ENCODE peak calls at places on chromosomes 5 and 9, in ten cellular contexts. E, L, W, M, N, H, Q, B, R and F are unnamed samples.

GRCh38 chr5:6868170-6868569 is 154.9 kb downstream of the TENT4A start:
- DNase-seq in Q (no peak), M (no peak), L (no peak), W (no peak), R (no peak), B (no peak), H (no peak), N (peak), E (no peak), F (no peak)

GRCh38 chr9:82930116-82930515 is 132.8 kb downstream of the RASEF start:
- DNase-seq in L (no peak), W (no peak), M (no peak), B (peak), Q (no peak), H (no peak), N (no peak), E (no peak), R (no peak), F (no peak)

GRCh38 chr5:15992918-15993317 is 186.7 kb downstream of the MARCHF11 start:
- DNase-seq in H (no peak), W (no peak), Q (no peak), N (no peak), L (no peak), M (peak), B (peak), R (no peak), E (no peak), F (no peak)

GRCh38 chr9:134379774-134380431 is 53.6 kb downstream of the RXRA start:
- DNase-seq in B (no peak), E (no peak), L (no peak), R (no peak), Q (no peak), H (no peak), N (no peak), M (peak), W (no peak), F (no peak)

GRCh38 chr5:162196351-162196750 is 128.8 kb downstream of the GABRG2 start:
- DNase-seq in E (no peak), H (no peak), B (no peak), L (no peak), M (no peak), R (no peak), Q (no peak), W (no peak), N (no peak), F (no peak)

GRCh38 chr9:20811872-20812271 is 127.8 kb downstream of the FOCAD start:
- DNase-seq in H (no peak), Q (no peak), N (no peak), M (no peak), R (no peak), L (no peak), E (no peak), B (peak), W (no peak), F (no peak)

GRCh38 chr9:4425358-4426045 is 64.8 kb upstream of the SLC1A1 start:
- DNase-seq in W (no peak), E (no peak), B (peak), H (no peak), M (no peak), Q (no peak), L (no peak), R (no peak), N (no peak), F (no peak)

GRCh38 chr5:35898952-35899351 is 39.5 kb downstream of the CAPSL start:
- DNase-seq in L (no peak), W (no peak), B (no peak), E (no peak), H (no peak), Q (no peak), R (no peak), N (no peak), M (no peak), F (no peak)

GRCh38 chr5:116531117-116531516 is 43.5 kb downstream of the SEMA6A start:
- DNase-seq in M (no peak), B (no peak), L (no peak), W (no peak), R (no peak), H (no peak), E (no peak), Q (no peak), N (no peak), F (no peak)

GRCh38 chr9:99044827-99045226 is 60.1 kb upstream of the TGFBR1 start:
- DNase-seq in L (no peak), E (no peak), B (no peak), M (no peak), H (no peak), Q (no peak), W (no peak), N (no peak), R (no peak), F (no peak)

GRCh38 chr5:175288048-175288621 is 155.8 kb downstream of the DRD1 start:
- DNase-seq in W (no peak), Q (no peak), H (no peak), N (no peak), R (no peak), E (no peak), M (peak), B (peak), L (no peak), F (no peak)

GRCh38 chr9:89177401-89178161 is 1.0 kb downstream of the SHC3 start:
- DNase-seq in R (no peak), W (no peak), E (no peak), L (peak), M (peak), N (no peak), B (peak), Q (no peak), H (no peak), F (no peak)

GRCh38 chr5:146076455-146076854 is 28.9 kb downstream of the PLAC8L1 start:
- DNase-seq in B (no peak), R (no peak), M (no peak), L (no peak), H (no peak), N (no peak), E (no peak), Q (no peak), W (no peak), F (no peak)

GRCh38 chr5:67730917-67731474 is 484.6 kb upstream of the PIK3R1 start:
- DNase-seq in E (no peak), N (no peak), L (no peak), Q (no peak), M (no peak), H (no peak), W (no peak), B (no peak), R (no peak), F (no peak)

GRCh38 chr5:179885491-179886090 is 22.1 kb downstream of the TBC1D9B start:
- DNase-seq in H (peak), Q (no peak), E (no peak), R (no peak), L (no peak), B (no peak), M (no peak), N (no peak), W (no peak), F (no peak)

GRCh38 chr5:126680215-126680817 is 79.6 kb downstream of the PHAX start:
- DNase-seq in E (peak), H (no peak), B (peak), M (no peak), R (peak), Q (peak), L (no peak), N (no peak), W (no peak), F (no peak)